ENCODE peak calls at places on chromosomes 7 and 10, in seven cellular contexts. D, E, P, A, Q, W and L are unnamed samples.

GRCh38 chr10:65945071-65945470 is 980.8 kb upstream of the LRRTM3 start:
- DNase-seq in D (no peak), E (no peak), P (no peak), A (no peak), Q (no peak), W (no peak), L (no peak)

GRCh38 chr10:72173267-72173634 is 42.6 kb upstream of the ANAPC16 start:
- DNase-seq in D (no peak), E (no peak), P (no peak), A (no peak), Q (no peak), W (no peak), L (no peak)

GRCh38 chr10:58647366-58647765 is 134.7 kb downstream of the BICC1 start:
- DNase-seq in D (no peak), E (no peak), P (no peak), A (no peak), Q (no peak), W (no peak), L (no peak)

GRCh38 chr10:112823007-112823406 is 127.0 kb upstream of the TCF7L2 start:
- DNase-seq in D (no peak), E (no peak), P (no peak), A (no peak), Q (no peak), W (no peak), L (no peak)

GRCh38 chr10:77162697-77163096 is 474.9 kb downstream of the KCNMA1 start:
- DNase-seq in D (peak), E (no peak), P (no peak), A (no peak), Q (no peak), W (no peak), L (no peak)

GRCh38 chr7:82244947-82245346 is 198.6 kb downstream of the CACNA2D1 start:
- DNase-seq in D (no peak), E (no peak), P (no peak), A (no peak), Q (no peak), W (no peak), L (no peak)

GRCh38 chr10:86876748-86877147 is 80.7 kb downstream of the MMRN2 start:
- DNase-seq in D (no peak), E (no peak), P (no peak), A (no peak), Q (no peak), W (no peak), L (no peak)

GRCh38 chr10:19302117-19302516 is 253.5 kb downstream of the MALRD1 start:
- DNase-seq in D (peak), E (no peak), P (no peak), A (no peak), Q (no peak), W (no peak), L (no peak)

GRCh38 chr7:38335490-38336135 is 62.2 kb upstream of the TARP start:
- DNase-seq in D (peak), E (peak), P (peak), A (peak), Q (peak), W (peak), L (peak)

GRCh38 chr10:88089498-88089897 is 226.1 kb downstream of the PTEN start:
- DNase-seq in D (no peak), E (no peak), P (no peak), A (no peak), Q (peak), W (no peak), L (no peak)

GRCh38 chr7:41997151-41997550 is 239.9 kb downstream of the GLI3 start:
- DNase-seq in D (no peak), E (no peak), P (no peak), A (no peak), Q (no peak), W (no peak), L (no peak)

GRCh38 chr10:77513783-77514331 is 123.8 kb downstream of the KCNMA1 start:
- DNase-seq in D (peak), E (peak), P (no peak), A (no peak), Q (peak), W (no peak), L (no peak)

GRCh38 chr7:132441935-132442334 is 134.3 kb downstream of the PLXNA4 start:
- DNase-seq in D (no peak), E (no peak), P (no peak), A (no peak), Q (no peak), W (no peak), L (no peak)

GRCh38 chr7:118153551-118154177 is 30.3 kb upstream of the LSM8 start:
- DNase-seq in D (peak), E (no peak), P (no peak), A (peak), Q (peak), W (peak), L (peak)

GRCh38 chr10:63976538-63976937 is 455.3 kb downstream of the REEP3 start:
- DNase-seq in D (no peak), E (no peak), P (peak), A (peak), Q (peak), W (peak), L (peak)

GRCh38 chr10:71726673-71727428 is 7.3 kb upstream of the C10orf105 start:
- DNase-seq in D (no peak), E (no peak), P (no peak), A (peak), Q (no peak), W (peak), L (peak)

GRCh38 chr7:134943785-134944400 is 42.4 kb upstream of the AGBL3 start:
- DNase-seq in D (peak), E (no peak), P (no peak), A (peak), Q (no peak), W (peak), L (peak)

GRCh38 chr7:157463245-157463644 is 126.4 kb downstream of the DNAJB6 start:
- DNase-seq in D (no peak), E (no peak), P (no peak), A (no peak), Q (peak), W (no peak), L (no peak)

GRCh38 chr7:37728747-37729146 is 45.2 kb downstream of the GPR141 start:
- DNase-seq in D (no peak), E (no peak), P (no peak), A (no peak), Q (no peak), W (no peak), L (no peak)

GRCh38 chr10:5835446-5836095 is 22.3 kb upstream of the GDI2 start:
- DNase-seq in D (no peak), E (no peak), P (no peak), A (no peak), Q (no peak), W (no peak), L (no peak)

GRCh38 chr10:13491747-13492360 is 37.0 kb downstream of the BEND7 start:
- DNase-seq in D (no peak), E (no peak), P (no peak), A (no peak), Q (no peak), W (no peak), L (no peak)

GRCh38 chr7:26159243-26159642 is 7.2 kb downstream of the NFE2L3 start:
- DNase-seq in D (no peak), E (no peak), P (no peak), A (no peak), Q (no peak), W (no peak), L (no peak)

GRCh38 chr10:18044976-18045720 is 93.4 kb downstream of the SLC39A12 start:
- DNase-seq in D (peak), E (no peak), P (no peak), A (no peak), Q (no peak), W (no peak), L (no peak)

GRCh38 chr7:45215611-45216062 is 58.0 kb downstream of the RAMP3 start:
- DNase-seq in D (no peak), E (no peak), P (no peak), A (no peak), Q (peak), W (no peak), L (no peak)

GRCh38 chr7:45216181-45216580 is 58.6 kb downstream of the RAMP3 start:
- DNase-seq in D (no peak), E (no peak), P (no peak), A (no peak), Q (no peak), W (no peak), L (no peak)

GRCh38 chr7:45219130-45219529 is 61.5 kb downstream of the RAMP3 start:
- DNase-seq in D (no peak), E (no peak), P (no peak), A (no peak), Q (no peak), W (no peak), L (no peak)

GRCh38 chr7:45216622-45217165 is 59.1 kb downstream of the RAMP3 start:
- DNase-seq in D (no peak), E (no peak), P (no peak), A (no peak), Q (no peak), W (no peak), L (no peak)

GRCh38 chr7:45217358-45217757 is 59.8 kb downstream of the RAMP3 start:
- DNase-seq in D (no peak), E (no peak), P (peak), A (no peak), Q (no peak), W (no peak), L (no peak)
- TF ChIP-seq CTCF in D (peak), E (no peak), P (peak), A (no peak), Q (peak), W (no peak), L (peak)

GRCh38 chr10:78749200-78749599 is 319.6 kb upstream of the ZMIZ1 start:
- DNase-seq in D (no peak), E (no peak), P (no peak), A (no peak), Q (no peak), W (no peak), L (no peak)

GRCh38 chr10:78750418-78750817 is 318.3 kb upstream of the ZMIZ1 start:
- DNase-seq in D (peak), E (no peak), P (no peak), A (no peak), Q (no peak), W (no peak), L (no peak)

GRCh38 chr10:78751716-78752115 is 317.1 kb upstream of the ZMIZ1 start:
- DNase-seq in D (no peak), E (no peak), P (no peak), A (no peak), Q (no peak), W (no peak), L (no peak)

GRCh38 chr10:78752251-78752650 is 316.5 kb upstream of the ZMIZ1 start:
- DNase-seq in D (no peak), E (no peak), P (no peak), A (no peak), Q (no peak), W (no peak), L (no peak)

GRCh38 chr10:78749898-78750297 is 318.9 kb upstream of the ZMIZ1 start:
- DNase-seq in D (peak), E (no peak), P (no peak), A (no peak), Q (no peak), W (no peak), L (no peak)
- TF ChIP-seq CTCF in D (no peak), E (no peak), P (no peak), A (no peak), Q (no peak), W (no peak), L (no peak)

GRCh38 chr7:16604054-16604453 is 41.5 kb downstream of the ANKMY2 start:
- DNase-seq in D (no peak), E (no peak), P (no peak), A (no peak), Q (no peak), W (no peak), L (no peak)
- TF ChIP-seq CTCF in D (no peak), E (no peak), P (peak), A (no peak), Q (peak), W (no peak), L (peak)

GRCh38 chr10:16429539-16429938 is 7.3 kb upstream of the PTER start:
- DNase-seq in D (no peak), E (no peak), P (no peak), A (no peak), Q (no peak), W (no peak), L (no peak)
- TF ChIP-seq CTCF in D (no peak), E (no peak), P (no peak), A (no peak), Q (no peak), W (no peak), L (no peak)

DNA sequence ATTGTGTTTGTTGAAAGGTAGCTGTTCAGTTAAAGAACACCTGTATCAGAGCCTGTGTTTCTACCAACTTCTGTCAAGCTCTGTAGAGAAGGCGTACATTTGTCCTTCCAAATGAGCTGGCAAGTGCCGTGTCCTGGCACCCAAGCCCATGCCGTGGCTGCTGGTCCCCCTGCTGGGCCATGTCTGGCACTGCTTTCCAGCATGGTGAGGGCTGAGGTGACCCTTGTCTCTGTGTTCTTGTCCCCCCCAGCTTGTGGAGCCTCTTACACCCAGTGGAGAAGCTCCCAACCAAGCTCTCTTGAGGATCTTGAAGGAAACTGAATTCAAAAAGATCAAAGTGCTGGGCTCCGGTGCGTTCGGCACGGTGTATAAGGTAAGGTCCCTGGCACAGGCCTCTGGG is 154.9 kb downstream of the EGFR start:
- DNase-seq in D (no peak), E (no peak), P (no peak), A (no peak), Q (no peak), W (no peak), L (no peak)
- TF ChIP-seq CTCF in D (no peak), E (no peak), P (peak), A (no peak), Q (peak), W (no peak), L (no peak)

DNA sequence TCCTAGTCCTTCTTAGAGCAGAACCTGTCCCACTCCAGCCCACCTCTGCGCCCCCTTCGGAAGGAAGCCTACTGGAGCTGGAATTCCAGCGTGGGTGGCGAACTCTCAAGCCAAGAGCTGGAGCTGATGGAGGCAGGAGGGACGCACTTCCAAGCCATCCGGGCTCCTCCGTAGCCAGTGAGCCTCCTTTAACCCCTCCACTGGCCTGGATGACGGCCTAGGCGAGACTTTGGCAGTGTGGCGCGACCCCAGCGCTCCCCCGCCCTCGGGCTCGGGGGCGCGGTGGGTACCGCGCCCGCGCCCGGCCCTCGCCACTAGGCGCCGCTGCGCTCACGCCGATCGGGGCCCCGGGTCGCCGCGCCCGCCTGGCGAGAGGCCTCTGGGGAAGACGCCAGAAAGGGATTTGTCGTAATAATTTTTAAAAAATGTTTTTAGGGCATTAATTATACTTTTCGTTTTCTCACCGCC is 5.1 kb upstream of the EMX2 start:
- DNase-seq in D (no peak), E (no peak), P (peak), A (peak), Q (peak), W (peak), L (peak)
- TF ChIP-seq CTCF in D (peak), E (peak), P (peak), A (peak), Q (peak), W (peak), L (peak)

DNA sequence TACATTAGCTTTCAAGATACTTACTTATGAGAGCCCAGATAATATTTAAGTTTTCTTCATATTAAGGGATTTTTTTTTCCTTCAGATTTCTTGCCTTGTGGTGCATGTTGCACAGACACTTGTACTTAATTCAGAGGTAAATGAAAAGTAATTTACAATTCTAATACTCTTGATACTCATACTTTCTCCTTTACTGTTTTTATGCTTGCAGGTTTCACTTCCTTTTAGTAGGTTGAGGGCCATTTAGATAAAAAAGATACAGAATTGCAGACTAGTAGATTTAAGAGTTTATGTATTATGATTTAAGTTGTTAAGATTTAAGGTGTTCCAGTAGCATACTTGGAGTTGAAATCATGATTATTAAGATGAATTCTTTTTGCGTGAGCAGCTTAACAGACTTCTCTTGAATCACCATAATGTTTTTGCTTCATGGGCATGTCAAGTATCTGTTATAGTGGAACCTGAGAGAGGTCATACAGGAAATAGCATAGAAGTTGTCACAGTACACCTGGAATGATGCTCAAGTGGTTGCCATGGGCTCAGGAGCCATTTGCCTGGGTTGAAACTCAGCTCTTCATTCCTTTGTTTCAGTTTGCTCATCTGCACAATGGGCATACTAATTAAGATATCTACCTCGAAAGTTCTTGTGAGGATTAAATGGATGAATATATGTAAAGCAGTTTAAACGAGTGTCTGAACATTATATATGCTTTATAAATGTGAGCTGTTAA is 174.8 kb upstream of the PRPS1L1 start:
- DNase-seq in D (no peak), E (no peak), P (no peak), A (no peak), Q (no peak), W (peak), L (no peak)
- TF ChIP-seq CTCF in D (no peak), E (no peak), P (no peak), A (no peak), Q (no peak), W (no peak), L (no peak)